ENCODE peak calls at places on chromosome 20, in four cellular contexts. Z, W, H and T are unnamed samples.
A peak's percentile ranks its signal among the peaks of the same experiment; 100 is the strongest.

GRCh38 chr20:17808782-17809181 is 109.0 kb downstream of the BANF2 start:
- DNase-seq in Z (no peak), H (no peak), W (no peak), T (no peak)

GRCh38 chr20:24650091-24650490 is 180.7 kb downstream of the SYNDIG1 start:
- DNase-seq in W (no peak), Z (no peak), H (no peak), T (no peak)

GRCh38 chr20:22312744-22313346 is 271.5 kb downstream of the FOXA2 start:
- DNase-seq in Z (peak; percentile 28), W (no peak), H (peak; percentile 38), T (peak; percentile 69)

GRCh38 chr20:49868964-49869363 is 46.4 kb downstream of the SPATA2 start:
- DNase-seq in Z (no peak), H (no peak), W (no peak), T (no peak)

GRCh38 chr20:39036011-39036410 is 73.9 kb downstream of the DHX35 start:
- DNase-seq in W (no peak), H (no peak), Z (no peak), T (no peak)

GRCh38 chr20:58711266-58712051 is 18.9 kb downstream of the NPEPL1 start:
- DNase-seq in H (no peak), Z (no peak), W (no peak), T (no peak)

GRCh38 chr20:48657426-48658197 is 170.2 kb downstream of the PREX1 start:
- DNase-seq in Z (peak; percentile 86), W (peak; percentile 59), H (peak; percentile 81), T (peak; percentile 88)

GRCh38 chr20:45254867-45255266 is 503 bp upstream of the SLPI start:
- DNase-seq in W (no peak), H (no peak), Z (no peak), T (no peak)

GRCh38 chr20:37393196-37393862 is 47.4 kb downstream of the SRC start:
- DNase-seq in W (no peak), Z (no peak), H (no peak), T (peak; percentile 41)

GRCh38 chr20:37886851-37887297 is 16.1 kb upstream of the VSTM2L start:
- DNase-seq in Z (no peak), W (peak; percentile 19), H (no peak), T (no peak)

GRCh38 chr20:57620274-57620990 is at the start of gene ZBP1:
- DNase-seq in W (no peak), H (no peak), Z (no peak), T (no peak)

GRCh38 chr20:33490934-33491656 is 1.2 kb downstream of the CBFA2T2 start:
- DNase-seq in H (no peak), Z (no peak), W (no peak), T (peak; percentile 30)

GRCh38 chr20:3350412-3350811 is 57.1 kb downstream of the DNAAF9 start:
- DNase-seq in H (no peak), W (no peak), Z (no peak), T (no peak)